ENCODE peak calls at places on chromosomes 11 and 22, in four cellular contexts. H is mesenchymal stem cell; K is GM23338; E is activated naive CD4-positive, alpha-beta T cell. T is an unnamed sample.
A peak's percentile ranks its signal among the peaks of the same experiment; 100 is the strongest.

GRCh38 chr11:119340335-119341221 is at the start of gene C1QTNF5:
- DNase-seq in H (peak; percentile 74), K (peak; percentile 68), E (no peak), T (no peak)

GRCh38 chr11:58922475-58922874 is 16.8 kb upstream of the GLYATL1 start:
- DNase-seq in H (no peak), K (no peak), E (no peak), T (no peak)

GRCh38 chr22:33579448-33580093 is 340.7 kb downstream of the LARGE1 start:
- DNase-seq in H (peak; percentile 55), K (peak; percentile 91), E (no peak), T (peak; percentile 7)

GRCh38 chr22:41979423-41980250 is 10.4 kb downstream of the SEPTIN3 start:
- DNase-seq in H (no peak), K (no peak), E (no peak), T (no peak)

GRCh38 chr11:68651985-68652682 is 32.2 kb upstream of the GAL start:
- DNase-seq in H (no peak), K (no peak), E (no peak), T (no peak)

GRCh38 chr11:11163256-11163655 is 189.8 kb downstream of the CSNK2A3 start:
- DNase-seq in H (peak; percentile 16), K (peak; percentile 60), E (no peak), T (no peak)

GRCh38 chr11:117316197-117316961 is at the start of gene BACE1:
- DNase-seq in H (peak; percentile 86), K (peak; percentile 97), E (no peak), T (peak; percentile 78)

GRCh38 chr11:15489281-15489680 is 374.6 kb downstream of the INSC start:
- DNase-seq in H (no peak), K (no peak), E (no peak), T (no peak)

GRCh38 chr11:117271208-117271607 is 19.9 kb upstream of the BACE1-AS start:
- DNase-seq in H (no peak), K (no peak), E (no peak), T (no peak)

GRCh38 chr22:45270095-45271020 is 14.4 kb upstream of the UPK3A start:
- DNase-seq in H (no peak), K (no peak), E (no peak), T (no peak)

GRCh38 chr11:130174642-130175041 is 15.1 kb downstream of the ST14 start:
- DNase-seq in H (no peak), K (no peak), E (no peak), T (no peak)

GRCh38 chr11:110134120-110134519 is 40.9 kb downstream of the ZC3H12C start:
- DNase-seq in H (no peak), K (no peak), E (no peak), T (no peak)

GRCh38 chr11:105960252-105961245 is 61.5 kb downstream of the MSANTD4 start:
- DNase-seq in H (no peak), K (peak; percentile 91), E (no peak), T (no peak)

GRCh38 chr11:119992171-119993051 is 145.5 kb downstream of the TRIM29 start:
- DNase-seq in H (no peak), K (no peak), E (no peak), T (no peak)

GRCh38 chr11:82718307-82718706 is 15.4 kb downstream of the FAM181B start:
- DNase-seq in H (peak; percentile 49), K (peak; percentile 85), E (no peak), T (peak; percentile 57)

GRCh38 chr11:78371221-78371899 is 46.3 kb downstream of the GAB2 start:
- DNase-seq in H (no peak), K (no peak), E (no peak), T (no peak)

GRCh38 chr22:20552450-20552894 is 45.1 kb downstream of the MED15 start:
- DNase-seq in H (peak; percentile 82), K (no peak), E (no peak), T (no peak)

GRCh38 chr11:15216678-15217077 is 102.0 kb downstream of the INSC start:
- DNase-seq in H (no peak), K (peak; percentile 52), E (no peak), T (no peak)

GRCh38 chr22:37607912-37608476 is 640 bp upstream of the GGA1 start:
- DNase-seq in H (no peak), K (peak; percentile 98), E (no peak), T (no peak)

GRCh38 chr22:30241576-30242371 is 4.8 kb downstream of the LIF start:
- DNase-seq in H (no peak), K (no peak), E (no peak), T (peak; percentile 54)

GRCh38 chr22:38338772-38339379 is 21.6 kb upstream of the CSNK1E start:
- DNase-seq in H (peak; percentile 78), K (no peak), E (no peak), T (peak; percentile 27)

GRCh38 chr11:103110406-103110805 is 1.2 kb downstream of the DYNC2H1 start:
- DNase-seq in H (peak; percentile 64), K (no peak), E (no peak), T (peak; percentile 71)

GRCh38 chr11:121540627-121541026 is 87.9 kb upstream of the SORL1-AS1 start:
- DNase-seq in H (peak; percentile 1), K (no peak), E (no peak), T (peak; percentile 6)

GRCh38 chr11:67283490-67283963 is 5.6 kb upstream of the ANKRD13D start:
- DNase-seq in H (no peak), K (no peak), E (no peak), T (no peak)

GRCh38 chr22:50274311-50274710 is 4.1 kb upstream of the MAPK11 start:
- DNase-seq in H (peak; percentile 70), K (peak; percentile 60), E (no peak), T (peak; percentile 51)

T was measured in iris pigment epithelial cell.